ENCODE peak calls at places on chromosomes 7 and 10, in eight cellular contexts. B is BJ, K is cardiac fibroblast, D is upper lobe of right lung, U is tibial artery, O is fibroblast of the aortic adventitia, Y is ovary, Z is pancreas. C is an unnamed sample.

GRCh38 chr7:137978464-137979237 is 23.2 kb downstream of the CREB3L2 start:
- DNase-seq in B (peak; percentile 87), O (peak; percentile 96), K (peak; percentile 92), D (no peak), U (peak; percentile 86), Y (peak; percentile 72), Z (no peak), C (no peak)

GRCh38 chr10:8042864-8043568 is 11.5 kb upstream of the GATA3 start:
- DNase-seq in Y (no peak), D (no peak), O (no peak), B (no peak), U (no peak), K (no peak), Z (no peak), C (no peak)

GRCh38 chr10:118799779-118800178 is 45.0 kb upstream of the CACUL1 start:
- DNase-seq in U (no peak), Y (no peak), D (no peak), Z (no peak), O (peak; percentile 26), B (no peak), K (peak; percentile 36), C (no peak)

GRCh38 chr10:13099144-13099665 is 758 bp upstream of the OPTN start:
- DNase-seq in B (no peak), U (no peak), Z (peak; percentile 27), K (peak; percentile 71), D (no peak), O (peak; percentile 65), Y (peak; percentile 70), C (no peak)

GRCh38 chr10:11538834-11539190 is 72.6 kb downstream of the USP6NL start:
- DNase-seq in K (no peak), O (no peak), U (no peak), Z (no peak), B (no peak), D (no peak), Y (no peak), C (no peak)

GRCh38 chr10:132447446-132448247 is 50.6 kb downstream of the PWWP2B start:
- DNase-seq in D (peak; percentile 81), Y (peak; percentile 47), U (no peak), O (peak; percentile 53), K (peak; percentile 52), B (peak; percentile 13), Z (peak; percentile 64), C (no peak)

GRCh38 chr10:35224045-35224740 is 97.5 kb downstream of the CREM start:
- DNase-seq in O (no peak), Z (no peak), D (no peak), B (no peak), K (no peak), U (no peak), Y (no peak), C (no peak)

GRCh38 chr10:5159126-5159525 is 25.8 kb downstream of the AKR1C8 start:
- DNase-seq in B (no peak), U (no peak), K (peak; percentile 1), Y (no peak), D (no peak), Z (no peak), O (peak; percentile 3), C (no peak)

GRCh38 chr7:55205124-55205955 is 159.8 kb upstream of the LANCL2 start:
- DNase-seq in O (no peak), Z (no peak), B (no peak), U (no peak), K (no peak), Y (no peak), D (no peak), C (no peak)

GRCh38 chr7:16652255-16652583 is 6.2 kb downstream of the BZW2 start:
- DNase-seq in O (no peak), Z (no peak), B (no peak), Y (peak; percentile 41), K (no peak), U (no peak), D (no peak), C (no peak)

GRCh38 chr10:89283988-89284475 is 17.8 kb upstream of the IFIT2 start:
- DNase-seq in B (peak; percentile 92), U (peak; percentile 84), Y (peak; percentile 71), K (peak; percentile 91), O (peak; percentile 96), D (no peak), Z (no peak), C (no peak)

GRCh38 chr10:5590816-5591215 is 66.1 kb downstream of the CALML3 start:
- DNase-seq in O (no peak), Z (no peak), B (no peak), D (peak; percentile 36), K (no peak), U (no peak), Y (no peak), C (no peak)

GRCh38 chr7:88278881-88279280 is 27.8 kb downstream of the STEAP4 start:
- DNase-seq in B (no peak), D (no peak), Z (no peak), Y (no peak), K (peak; percentile 54), O (no peak), U (no peak), C (no peak)

GRCh38 chr7:98211221-98211675 is at the start of gene BHLHA15:
- DNase-seq in D (peak; percentile 83), O (no peak), U (peak; percentile 17), Z (peak; percentile 91), K (no peak), Y (peak; percentile 17), B (no peak), C (no peak)

GRCh38 chr7:116920359-116920758 is 32.9 kb upstream of the ST7 start:
- DNase-seq in O (no peak), K (no peak), U (no peak), D (no peak), B (no peak), Y (no peak), Z (no peak), C (no peak)

GRCh38 chr7:105439174-105439893 is 50.6 kb upstream of the SRPK2 start:
- DNase-seq in Z (no peak), O (peak; percentile 84), U (no peak), Y (no peak), B (peak; percentile 90), K (peak; percentile 78), D (peak; percentile 39), C (no peak)

GRCh38 chr7:12596225-12596790 is 25.8 kb downstream of the SCIN start:
- DNase-seq in Z (no peak), D (no peak), O (no peak), Y (no peak), U (no peak), B (no peak), K (no peak), C (no peak)

GRCh38 chr7:81611040-81611439 is 158.8 kb downstream of the HGF start:
- DNase-seq in B (no peak), Y (no peak), Z (no peak), U (no peak), K (no peak), O (no peak), D (no peak), C (no peak)

GRCh38 chr7:127514499-127514898 is 70.9 kb downstream of the GCC1 start:
- DNase-seq in B (no peak), Y (no peak), D (no peak), O (peak; percentile 54), K (peak; percentile 56), U (no peak), Z (no peak), C (no peak)

GRCh38 chr7:127516320-127516719 is 69.1 kb downstream of the GCC1 start:
- DNase-seq in Y (no peak), U (no peak), B (no peak), Z (no peak), K (no peak), O (no peak), D (no peak), C (no peak)

GRCh38 chr7:127513311-127513710 is 72.1 kb downstream of the GCC1 start:
- DNase-seq in K (no peak), B (no peak), Z (no peak), D (no peak), O (no peak), Y (no peak), U (no peak), C (no peak)

DNA sequence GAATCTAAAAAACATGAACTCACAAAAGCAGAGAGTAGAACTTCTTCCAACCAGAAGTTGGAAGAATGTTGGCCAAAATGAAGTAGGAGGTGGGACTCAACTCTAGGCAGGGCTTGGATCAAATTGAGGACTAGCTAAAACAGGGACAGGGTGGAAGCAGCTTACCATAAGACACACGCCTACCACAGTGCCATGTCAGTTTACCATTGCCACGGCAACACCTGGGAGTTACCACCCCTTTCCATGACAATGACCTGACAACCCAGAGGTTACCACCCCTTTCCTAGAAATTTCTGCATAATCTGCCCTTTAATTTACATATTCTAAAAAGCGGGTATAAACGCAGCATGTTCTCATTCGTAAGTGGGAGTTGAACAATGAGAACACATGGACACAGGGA is 72.8 kb downstream of the GCC1 start:
- DNase-seq in U (no peak), D (no peak), Z (no peak), Y (no peak), K (no peak), B (no peak), O (no peak), C (no peak)
- TF ChIP-seq CTCF in U (no peak), D (no peak), Z (no peak), Y (no peak), K (no peak), B (no peak), O (no peak), C (no peak)

GRCh38 chr7:127250312-127251047 is 2.3 kb downstream of the GRM8 start:
- DNase-seq in D (no peak), B (no peak), K (no peak), Z (no peak), O (peak; percentile 0), Y (no peak), U (no peak), C (no peak)
- H3K4me3 ChIP-seq in D (no peak overlapping the region), B (no peak overlapping the region), K (no peak overlapping the region), Z (no peak overlapping the region), O (no peak overlapping the region), Y (no peak overlapping the region), U (no peak overlapping the region), C (no peak overlapping the region)

DNA sequence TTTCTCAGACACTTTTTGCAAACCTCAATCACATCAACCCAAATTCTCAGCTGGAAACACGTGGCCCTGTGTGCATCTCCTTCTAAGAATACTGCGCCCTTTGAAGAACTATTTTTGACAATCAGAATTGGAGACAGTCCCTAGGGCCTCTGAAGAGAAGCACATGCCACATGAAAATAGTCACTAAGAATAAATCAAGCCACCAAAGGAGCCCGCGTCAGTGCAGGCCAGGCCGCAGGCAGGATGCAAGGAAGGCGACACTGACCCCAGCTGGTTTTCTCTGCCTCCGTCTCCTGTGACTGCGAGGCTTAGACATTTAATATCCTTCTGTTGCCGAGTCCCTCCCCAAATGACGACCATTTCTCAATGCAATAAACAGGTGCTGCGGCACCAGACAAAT is 88.0 kb upstream of the ADAM12 start:
- DNase-seq in B (no peak), K (no peak), D (no peak), Y (no peak), Z (no peak), U (no peak), O (no peak), C (no peak)
- TF ChIP-seq CTCF in B (no peak), K (no peak), D (no peak), Y (no peak), Z (no peak), U (no peak), O (no peak), C (no peak)

GRCh38 chr7:106865130-106866115 is at the start of gene PIK3CG:
- DNase-seq in U (no peak), B (no peak), K (no peak), D (no peak), Z (no peak), Y (no peak), O (no peak), C (peak; percentile 69)
- H3K4me3 ChIP-seq in U (peak within 1 kb of the TSS; percentile 25), B (no peak within 1 kb of the TSS), K (no peak within 1 kb of the TSS), D (peak within 1 kb of the TSS; percentile 46), Z (no peak within 1 kb of the TSS), Y (no peak within 1 kb of the TSS), O (no peak within 1 kb of the TSS), C (peak within 1 kb of the TSS; percentile 62)

C was measured in GM12864.